ENCODE peak calls at places on chromosomes 1 and 21, in four cellular contexts. One of them, this sample, is unnamed.

GRCh38 chr1:51956528-51957509 is 33.7 kb downstream of the RAB3B start:
- DNase-seq in HepG2: no peak
- DNase-seq in K562: no peak
- DNase-seq in SK-N-SH: no peak
- DNase-seq in this sample: peak

GRCh38 chr1:188224263-188224662 is 1395.5 kb downstream of the PLA2G4A start:
- DNase-seq in HepG2: no peak
- DNase-seq in K562: no peak
- DNase-seq in SK-N-SH: no peak
- DNase-seq in this sample: no peak

GRCh38 chr1:56417636-56418035 is 161.7 kb downstream of the PLPP3 start:
- DNase-seq in HepG2: no peak
- DNase-seq in K562: no peak
- DNase-seq in SK-N-SH: no peak
- DNase-seq in this sample: no peak

GRCh38 chr1:27556781-27557595 is 47.0 kb downstream of the AHDC1 start:
- DNase-seq in HepG2: peak
- DNase-seq in K562: peak
- DNase-seq in SK-N-SH: peak
- DNase-seq in this sample: peak

GRCh38 chr1:8720347-8720746 is 97.1 kb downstream of the RERE start:
- DNase-seq in HepG2: no peak
- DNase-seq in K562: no peak
- DNase-seq in SK-N-SH: no peak
- DNase-seq in this sample: no peak

GRCh38 chr21:16592399-16592798 is 862.6 kb downstream of the USP25 start:
- DNase-seq in HepG2: no peak
- DNase-seq in K562: no peak
- DNase-seq in SK-N-SH: peak
- DNase-seq in this sample: no peak

GRCh38 chr1:99788896-99789295 is 22.5 kb upstream of the FRRS1 start:
- DNase-seq in HepG2: no peak
- DNase-seq in K562: no peak
- DNase-seq in SK-N-SH: no peak
- DNase-seq in this sample: no peak

GRCh38 chr21:25562660-25563059 is 44.6 kb downstream of the MRPL39 start:
- DNase-seq in HepG2: no peak
- DNase-seq in K562: no peak
- DNase-seq in SK-N-SH: no peak
- DNase-seq in this sample: no peak

GRCh38 chr1:13808729-13809131 is 108.7 kb downstream of the PRDM2 start:
- DNase-seq in HepG2: no peak
- DNase-seq in K562: peak
- DNase-seq in SK-N-SH: no peak
- DNase-seq in this sample: no peak

GRCh38 chr1:182841368-182841988 is 2.3 kb downstream of the DHX9 start:
- DNase-seq in HepG2: peak
- DNase-seq in K562: no peak
- DNase-seq in SK-N-SH: peak
- DNase-seq in this sample: no peak

GRCh38 chr1:34711936-34712688 is 42.7 kb upstream of the GJB5 start:
- DNase-seq in HepG2: no peak
- DNase-seq in K562: no peak
- DNase-seq in SK-N-SH: no peak
- DNase-seq in this sample: no peak

GRCh38 chr1:34708106-34708505 is 46.7 kb upstream of the GJB5 start:
- DNase-seq in HepG2: no peak
- DNase-seq in K562: no peak
- DNase-seq in SK-N-SH: no peak
- DNase-seq in this sample: no peak

GRCh38 chr1:34709547-34709946 is 45.3 kb upstream of the GJB5 start:
- DNase-seq in HepG2: no peak
- DNase-seq in K562: no peak
- DNase-seq in SK-N-SH: no peak
- DNase-seq in this sample: peak

GRCh38 chr1:34710811-34711210 is 44.0 kb upstream of the GJB5 start:
- DNase-seq in HepG2: no peak
- DNase-seq in K562: no peak
- DNase-seq in SK-N-SH: no peak
- DNase-seq in this sample: no peak

GRCh38 chr1:34711469-34711868 is 43.4 kb upstream of the GJB5 start:
- DNase-seq in HepG2: no peak
- DNase-seq in K562: peak
- DNase-seq in SK-N-SH: peak
- DNase-seq in this sample: no peak
- TF ChIP-seq FOXJ3 in HepG2: no peak
- TF ChIP-seq FOXJ3 in K562: no peak
- TF ChIP-seq FOXJ3 in SK-N-SH: no peak
- TF ChIP-seq FOXJ3 in this sample: no peak

GRCh38 chr1:237059244-237059643 is 17.3 kb downstream of the RYR2 start:
- DNase-seq in HepG2: no peak
- DNase-seq in K562: no peak
- DNase-seq in SK-N-SH: no peak
- DNase-seq in this sample: no peak
- TF ChIP-seq CTCF in HepG2: no peak
- TF ChIP-seq CTCF in K562: no peak
- TF ChIP-seq CTCF in SK-N-SH: no peak
- TF ChIP-seq CTCF in this sample: no peak

DNA sequence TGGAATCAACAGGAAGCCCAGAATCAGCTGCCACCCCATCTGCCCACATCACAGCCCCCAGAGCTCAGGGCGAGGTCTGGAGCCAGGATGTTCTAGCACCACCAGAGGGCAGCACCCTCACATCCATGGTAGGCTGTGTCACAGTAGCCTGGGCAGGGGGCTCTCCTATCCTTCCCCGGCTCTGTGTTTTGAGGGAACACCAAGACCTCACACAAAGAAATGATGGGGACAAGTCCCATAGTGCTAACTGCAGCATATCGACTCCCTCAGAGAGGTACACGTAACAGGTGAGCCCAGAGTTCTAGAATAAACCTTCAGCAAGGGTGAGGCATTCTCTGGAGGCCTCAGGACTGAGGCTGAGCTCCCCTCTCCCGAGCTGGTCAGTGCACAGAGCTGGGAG is 2.3 kb upstream of the KCNC4 start:
- DNase-seq in HepG2: peak
- DNase-seq in K562: peak
- DNase-seq in SK-N-SH: peak
- DNase-seq in this sample: peak
- TF ChIP-seq USF2 in HepG2: no peak
- TF ChIP-seq USF2 in K562: no peak
- TF ChIP-seq USF2 in SK-N-SH: no peak
- TF ChIP-seq USF2 in this sample: no peak

GRCh38 chr1:199687321-199687720 is 340.2 kb upstream of the NR5A2 start:
- DNase-seq in HepG2: no peak
- DNase-seq in K562: no peak
- DNase-seq in SK-N-SH: no peak
- DNase-seq in this sample: no peak

GRCh38 chr1:199684686-199685273 is 342.7 kb upstream of the NR5A2 start:
- DNase-seq in HepG2: peak
- DNase-seq in K562: peak
- DNase-seq in SK-N-SH: peak
- DNase-seq in this sample: no peak

GRCh38 chr1:199688133-199688676 is 339.3 kb upstream of the NR5A2 start:
- DNase-seq in HepG2: no peak
- DNase-seq in K562: no peak
- DNase-seq in SK-N-SH: no peak
- DNase-seq in this sample: no peak

GRCh38 chr1:199682081-199682480 is 345.4 kb upstream of the NR5A2 start:
- DNase-seq in HepG2: no peak
- DNase-seq in K562: no peak
- DNase-seq in SK-N-SH: no peak
- DNase-seq in this sample: no peak

GRCh38 chr1:199685369-199685768 is 342.1 kb upstream of the NR5A2 start:
- DNase-seq in HepG2: peak
- DNase-seq in K562: no peak
- DNase-seq in SK-N-SH: no peak
- DNase-seq in this sample: no peak
- TF ChIP-seq FOXJ3 in HepG2: no peak
- TF ChIP-seq FOXJ3 in K562: no peak
- TF ChIP-seq FOXJ3 in SK-N-SH: no peak
- TF ChIP-seq FOXJ3 in this sample: no peak

GRCh38 chr1:206924549-206925115 is 2.9 kb upstream of the FCMR start:
- DNase-seq in HepG2: no peak
- DNase-seq in K562: no peak
- DNase-seq in SK-N-SH: no peak
- DNase-seq in this sample: no peak
- TF ChIP-seq CTCF in HepG2: no peak
- TF ChIP-seq CTCF in K562: no peak
- TF ChIP-seq CTCF in SK-N-SH: no peak
- TF ChIP-seq CTCF in this sample: no peak

DNA sequence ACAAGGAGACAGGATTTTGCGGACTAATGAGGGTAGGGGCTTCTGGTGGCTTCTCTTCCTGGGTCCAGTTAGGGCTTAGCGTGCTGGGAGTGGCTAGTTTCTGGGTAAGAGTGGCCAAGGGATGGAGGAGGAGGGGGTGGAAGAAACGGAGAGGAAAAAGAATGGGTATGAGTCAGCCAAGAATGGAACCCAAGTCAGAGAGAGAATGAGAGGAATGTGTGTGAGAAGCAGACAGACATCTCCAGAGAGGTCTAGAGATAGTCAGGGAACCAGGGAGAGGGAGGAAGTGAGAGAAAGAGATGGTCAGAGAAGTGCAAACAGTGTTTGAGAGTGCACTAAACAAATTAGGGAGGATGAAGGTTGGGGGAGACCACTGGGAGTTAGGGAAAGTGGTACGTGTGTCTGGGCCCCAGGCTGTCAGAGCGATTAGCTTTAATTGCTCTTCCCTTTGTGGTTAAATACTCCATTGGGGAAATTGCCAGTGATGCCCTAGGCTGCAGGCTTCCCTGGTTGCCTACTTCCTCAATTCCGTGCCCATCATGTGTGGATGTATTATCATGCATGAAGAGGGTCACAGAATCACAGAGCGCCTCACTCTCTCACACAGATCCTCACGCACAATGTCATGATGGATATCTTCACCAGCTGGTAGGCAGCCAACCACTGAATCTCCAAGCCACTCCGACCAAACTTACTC is 1.4 kb downstream of the PEA15 start:
- DNase-seq in HepG2: no peak
- DNase-seq in K562: no peak
- DNase-seq in SK-N-SH: peak
- DNase-seq in this sample: no peak
- TF ChIP-seq USF2 in HepG2: no peak
- TF ChIP-seq USF2 in K562: no peak
- TF ChIP-seq USF2 in SK-N-SH: no peak
- TF ChIP-seq USF2 in this sample: no peak

GRCh38 chr1:235069577-235070563 is 58.8 kb downstream of the TOMM20 start:
- DNase-seq in HepG2: peak
- DNase-seq in K562: no peak
- DNase-seq in SK-N-SH: no peak
- DNase-seq in this sample: no peak
- TF ChIP-seq FOXJ3 in HepG2: peak
- TF ChIP-seq FOXJ3 in K562: no peak
- TF ChIP-seq FOXJ3 in SK-N-SH: no peak
- TF ChIP-seq FOXJ3 in this sample: no peak

DNA sequence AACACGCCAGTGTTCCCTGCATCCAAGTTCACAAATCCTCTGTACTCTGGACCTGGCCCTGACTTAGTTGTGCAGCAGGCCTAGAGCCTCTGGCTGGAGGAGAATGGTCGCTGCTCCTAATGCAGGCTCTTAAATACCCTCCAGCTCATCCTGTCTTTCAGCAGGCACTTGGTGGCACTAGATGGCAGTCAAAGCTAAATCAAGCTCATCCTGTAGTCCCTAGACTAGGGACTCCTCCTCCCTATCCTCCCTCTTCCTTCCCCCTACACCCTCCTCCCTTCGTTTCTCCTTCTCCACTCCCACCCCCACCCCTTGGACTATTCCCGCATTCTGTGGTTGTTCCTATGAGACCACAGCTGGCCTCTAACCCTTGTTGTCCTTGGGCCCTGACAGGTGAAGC is 41.5 kb upstream of the MTR start:
- DNase-seq in HepG2: peak
- DNase-seq in K562: peak
- DNase-seq in SK-N-SH: peak
- DNase-seq in this sample: peak
- TF ChIP-seq CTCF in HepG2: peak
- TF ChIP-seq CTCF in K562: peak
- TF ChIP-seq CTCF in SK-N-SH: peak
- TF ChIP-seq CTCF in this sample: no peak

GRCh38 chr1:64917328-64917861 is 49.0 kb downstream of the JAK1 start:
- DNase-seq in HepG2: peak
- DNase-seq in K562: no peak
- DNase-seq in SK-N-SH: no peak
- DNase-seq in this sample: no peak
- TF ChIP-seq USF2 in HepG2: no peak
- TF ChIP-seq USF2 in K562: no peak
- TF ChIP-seq USF2 in SK-N-SH: no peak
- TF ChIP-seq USF2 in this sample: no peak

GRCh38 chr1:243559575-243560172 is 290.4 kb downstream of the AKT3 start:
- DNase-seq in HepG2: no peak
- DNase-seq in K562: no peak
- DNase-seq in SK-N-SH: no peak
- DNase-seq in this sample: no peak

GRCh38 chr1:243564814-243565213 is 285.2 kb downstream of the AKT3 start:
- DNase-seq in HepG2: no peak
- DNase-seq in K562: no peak
- DNase-seq in SK-N-SH: no peak
- DNase-seq in this sample: no peak

GRCh38 chr1:243562473-243562872 is 287.6 kb downstream of the AKT3 start:
- DNase-seq in HepG2: no peak
- DNase-seq in K562: no peak
- DNase-seq in SK-N-SH: no peak
- DNase-seq in this sample: no peak

GRCh38 chr1:243563732-243564131 is 286.3 kb downstream of the AKT3 start:
- DNase-seq in HepG2: no peak
- DNase-seq in K562: no peak
- DNase-seq in SK-N-SH: no peak
- DNase-seq in this sample: no peak

DNA sequence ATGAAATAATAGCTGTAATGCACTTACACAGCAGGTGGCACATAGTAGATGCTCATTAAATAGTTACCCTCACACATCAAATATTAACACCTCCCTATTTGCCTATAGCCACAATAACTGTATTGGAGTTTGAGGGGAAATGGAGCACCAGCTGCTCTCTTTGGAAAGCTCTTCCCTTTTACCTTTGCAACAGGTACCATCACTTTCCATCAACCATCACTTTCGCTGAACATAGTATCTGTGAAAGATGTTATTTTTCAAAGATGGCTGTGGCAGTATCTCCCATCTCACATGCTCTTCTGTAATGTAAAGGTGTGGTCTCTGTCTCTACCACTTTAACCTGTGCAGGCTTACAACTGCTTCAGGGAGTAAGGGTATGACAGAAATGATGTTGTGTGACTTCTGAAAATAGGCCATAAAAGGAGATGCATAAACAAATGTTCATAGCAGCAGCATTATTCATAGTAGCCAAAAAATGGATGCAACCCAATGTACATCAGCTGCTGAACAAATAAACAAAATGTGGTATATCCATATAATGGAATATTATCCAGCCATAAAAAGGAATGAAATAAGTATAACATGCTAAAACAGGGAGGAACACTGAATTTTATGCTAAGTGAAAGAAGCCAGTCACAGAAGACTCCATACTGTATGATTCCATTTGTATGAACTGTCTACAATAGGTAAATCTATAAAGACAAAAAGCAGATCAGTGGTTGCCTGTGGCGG is 288.3 kb downstream of the AKT3 start:
- DNase-seq in HepG2: no peak
- DNase-seq in K562: no peak
- DNase-seq in SK-N-SH: no peak
- DNase-seq in this sample: no peak
- TF ChIP-seq FOXJ3 in HepG2: no peak
- TF ChIP-seq FOXJ3 in K562: no peak
- TF ChIP-seq FOXJ3 in SK-N-SH: no peak
- TF ChIP-seq FOXJ3 in this sample: no peak

This sample was measured in WTC11.